ENCODE peak calls at places on chromosome 4, in nine cellular contexts. One of them, this sample, is unnamed.

GRCh38 chr4:174873931-174874330 is 44.2 kb upstream of the ADAM29 start:
- DNase-seq in upper lobe of right lung: no peak
- DNase-seq in heart left ventricle: no peak
- DNase-seq in IMR-90: no peak
- DNase-seq in lung: no peak
- DNase-seq in cardiac muscle cell: no peak
- DNase-seq in RWPE1: no peak
- DNase-seq in iPS DF 6.9: peak
- DNase-seq in brain microvascular endothelial cell: peak
- DNase-seq in this sample: no peak

GRCh38 chr4:113256946-113257345 is 207.5 kb downstream of the ANK2 start:
- DNase-seq in upper lobe of right lung: no peak
- DNase-seq in iPS DF 6.9: no peak
- DNase-seq in heart left ventricle: no peak
- DNase-seq in lung: no peak
- DNase-seq in brain microvascular endothelial cell: no peak
- DNase-seq in cardiac muscle cell: peak
- DNase-seq in IMR-90: peak
- DNase-seq in RWPE1: peak
- DNase-seq in this sample: no peak

GRCh38 chr4:156109943-156110925 is 156.6 kb upstream of the CTSO start:
- DNase-seq in RWPE1: peak
- DNase-seq in iPS DF 6.9: no peak
- DNase-seq in cardiac muscle cell: peak
- DNase-seq in upper lobe of right lung: no peak
- DNase-seq in lung: no peak
- DNase-seq in brain microvascular endothelial cell: no peak
- DNase-seq in IMR-90: peak
- DNase-seq in heart left ventricle: peak
- DNase-seq in this sample: no peak

GRCh38 chr4:128364565-128364964 is 77.0 kb upstream of the PGRMC2 start:
- DNase-seq in brain microvascular endothelial cell: no peak
- DNase-seq in cardiac muscle cell: no peak
- DNase-seq in heart left ventricle: no peak
- DNase-seq in RWPE1: no peak
- DNase-seq in upper lobe of right lung: no peak
- DNase-seq in IMR-90: peak
- DNase-seq in iPS DF 6.9: no peak
- DNase-seq in lung: no peak
- DNase-seq in this sample: no peak

GRCh38 chr4:138275216-138275615 is 33.1 kb upstream of the SLC7A11 start:
- DNase-seq in heart left ventricle: no peak
- DNase-seq in IMR-90: no peak
- DNase-seq in iPS DF 6.9: no peak
- DNase-seq in cardiac muscle cell: no peak
- DNase-seq in upper lobe of right lung: no peak
- DNase-seq in lung: no peak
- DNase-seq in brain microvascular endothelial cell: no peak
- DNase-seq in RWPE1: no peak
- DNase-seq in this sample: no peak

GRCh38 chr4:40525811-40526598 is 103.7 kb downstream of the RBM47 start:
- DNase-seq in upper lobe of right lung: no peak
- DNase-seq in heart left ventricle: peak
- DNase-seq in cardiac muscle cell: peak
- DNase-seq in lung: peak
- DNase-seq in RWPE1: peak
- DNase-seq in IMR-90: peak
- DNase-seq in brain microvascular endothelial cell: peak
- DNase-seq in iPS DF 6.9: no peak
- DNase-seq in this sample: no peak

GRCh38 chr4:182192511-182193181 is 50.6 kb upstream of the TENM3 start:
- DNase-seq in cardiac muscle cell: peak
- DNase-seq in upper lobe of right lung: no peak
- DNase-seq in heart left ventricle: no peak
- DNase-seq in IMR-90: peak
- DNase-seq in iPS DF 6.9: no peak
- DNase-seq in brain microvascular endothelial cell: no peak
- DNase-seq in lung: no peak
- DNase-seq in RWPE1: peak
- DNase-seq in this sample: no peak

GRCh38 chr4:173167793-173168395 is 717 bp upstream of the GALNT7 start:
- DNase-seq in IMR-90: peak
- DNase-seq in lung: peak
- DNase-seq in heart left ventricle: no peak
- DNase-seq in RWPE1: peak
- DNase-seq in iPS DF 6.9: no peak
- DNase-seq in upper lobe of right lung: peak
- DNase-seq in brain microvascular endothelial cell: no peak
- DNase-seq in cardiac muscle cell: peak
- DNase-seq in this sample: no peak

GRCh38 chr4:61275214-61275613 is 75.1 kb downstream of the ADGRL3 start:
- DNase-seq in upper lobe of right lung: no peak
- DNase-seq in iPS DF 6.9: no peak
- DNase-seq in IMR-90: no peak
- DNase-seq in brain microvascular endothelial cell: peak
- DNase-seq in heart left ventricle: no peak
- DNase-seq in RWPE1: no peak
- DNase-seq in cardiac muscle cell: no peak
- DNase-seq in lung: no peak
- DNase-seq in this sample: no peak

GRCh38 chr4:1402021-1402515 is 4.2 kb downstream of the NKX1-1 start:
- DNase-seq in IMR-90: no peak
- DNase-seq in lung: no peak
- DNase-seq in heart left ventricle: no peak
- DNase-seq in brain microvascular endothelial cell: no peak
- DNase-seq in iPS DF 6.9: no peak
- DNase-seq in RWPE1: no peak
- DNase-seq in cardiac muscle cell: no peak
- DNase-seq in upper lobe of right lung: peak
- DNase-seq in this sample: no peak

GRCh38 chr4:26753642-26754041 is 107.0 kb upstream of the STIM2 start:
- DNase-seq in brain microvascular endothelial cell: peak
- DNase-seq in iPS DF 6.9: no peak
- DNase-seq in IMR-90: peak
- DNase-seq in upper lobe of right lung: no peak
- DNase-seq in RWPE1: no peak
- DNase-seq in heart left ventricle: peak
- DNase-seq in lung: peak
- DNase-seq in cardiac muscle cell: peak
- DNase-seq in this sample: no peak
- H3K27ac ChIP-seq in brain microvascular endothelial cell: no peak
- H3K27ac ChIP-seq in iPS DF 6.9: no peak
- H3K27ac ChIP-seq in IMR-90: no peak
- H3K27ac ChIP-seq in upper lobe of right lung: no peak
- H3K27ac ChIP-seq in RWPE1: no peak
- H3K27ac ChIP-seq in heart left ventricle: peak
- H3K27ac ChIP-seq in lung: no peak
- H3K27ac ChIP-seq in cardiac muscle cell: no peak
- H3K27ac ChIP-seq in this sample: no peak

GRCh38 chr4:37893164-37893563 is 2.3 kb downstream of the TBC1D1 start:
- DNase-seq in iPS DF 6.9: no peak
- DNase-seq in upper lobe of right lung: no peak
- DNase-seq in heart left ventricle: no peak
- DNase-seq in IMR-90: no peak
- DNase-seq in brain microvascular endothelial cell: no peak
- DNase-seq in cardiac muscle cell: no peak
- DNase-seq in lung: no peak
- DNase-seq in RWPE1: no peak
- DNase-seq in this sample: no peak
- H3K27ac ChIP-seq in iPS DF 6.9: no peak
- H3K27ac ChIP-seq in upper lobe of right lung: no peak
- H3K27ac ChIP-seq in heart left ventricle: no peak
- H3K27ac ChIP-seq in IMR-90: no peak
- H3K27ac ChIP-seq in brain microvascular endothelial cell: no peak
- H3K27ac ChIP-seq in cardiac muscle cell: no peak
- H3K27ac ChIP-seq in lung: no peak
- H3K27ac ChIP-seq in RWPE1: no peak
- H3K27ac ChIP-seq in this sample: peak

DNA sequence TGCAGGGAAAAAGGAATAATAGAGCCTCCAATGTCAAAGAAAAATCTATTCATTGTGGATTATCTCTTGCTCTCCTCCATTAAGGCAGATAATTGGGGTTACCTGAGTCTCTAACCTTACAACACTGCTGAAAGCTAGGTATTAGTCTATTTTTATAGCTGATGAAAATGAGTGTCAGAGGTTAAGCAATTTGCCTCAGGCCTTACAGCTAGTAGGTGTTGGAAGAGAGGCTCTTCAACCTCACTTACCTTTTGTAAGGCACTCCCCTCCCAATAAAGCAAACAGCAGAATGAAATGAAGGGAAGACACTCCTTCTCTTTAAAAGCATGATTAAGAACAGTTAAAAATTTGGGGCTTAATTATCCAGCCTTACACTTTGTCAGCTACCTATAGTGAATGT is 45.3 kb upstream of the GAB1 start:
- DNase-seq in cardiac muscle cell: no peak
- DNase-seq in RWPE1: peak
- DNase-seq in heart left ventricle: no peak
- DNase-seq in brain microvascular endothelial cell: no peak
- DNase-seq in IMR-90: no peak
- DNase-seq in upper lobe of right lung: no peak
- DNase-seq in iPS DF 6.9: no peak
- DNase-seq in lung: no peak
- DNase-seq in this sample: no peak
- H3K27ac ChIP-seq in cardiac muscle cell: no peak
- H3K27ac ChIP-seq in RWPE1: no peak
- H3K27ac ChIP-seq in heart left ventricle: no peak
- H3K27ac ChIP-seq in brain microvascular endothelial cell: no peak
- H3K27ac ChIP-seq in IMR-90: no peak
- H3K27ac ChIP-seq in upper lobe of right lung: no peak
- H3K27ac ChIP-seq in iPS DF 6.9: no peak
- H3K27ac ChIP-seq in lung: no peak
- H3K27ac ChIP-seq in this sample: no peak

GRCh38 chr4:186701788-186702187 is 21.9 kb downstream of the FAT1 start:
- DNase-seq in RWPE1: no peak
- DNase-seq in upper lobe of right lung: no peak
- DNase-seq in heart left ventricle: no peak
- DNase-seq in iPS DF 6.9: no peak
- DNase-seq in IMR-90: no peak
- DNase-seq in cardiac muscle cell: no peak
- DNase-seq in brain microvascular endothelial cell: no peak
- DNase-seq in lung: no peak
- DNase-seq in this sample: no peak
- H3K27ac ChIP-seq in RWPE1: peak
- H3K27ac ChIP-seq in upper lobe of right lung: peak
- H3K27ac ChIP-seq in heart left ventricle: peak
- H3K27ac ChIP-seq in iPS DF 6.9: no peak
- H3K27ac ChIP-seq in IMR-90: no peak
- H3K27ac ChIP-seq in cardiac muscle cell: peak
- H3K27ac ChIP-seq in brain microvascular endothelial cell: no peak
- H3K27ac ChIP-seq in lung: no peak
- H3K27ac ChIP-seq in this sample: no peak

GRCh38 chr4:3826247-3827172 is 60.3 kb downstream of the ADRA2C start:
- DNase-seq in brain microvascular endothelial cell: no peak
- DNase-seq in upper lobe of right lung: no peak
- DNase-seq in lung: no peak
- DNase-seq in RWPE1: no peak
- DNase-seq in iPS DF 6.9: no peak
- DNase-seq in cardiac muscle cell: no peak
- DNase-seq in IMR-90: no peak
- DNase-seq in heart left ventricle: no peak
- DNase-seq in this sample: no peak

GRCh38 chr4:3829211-3829953 is 63.2 kb downstream of the ADRA2C start:
- DNase-seq in IMR-90: no peak
- DNase-seq in lung: no peak
- DNase-seq in heart left ventricle: no peak
- DNase-seq in cardiac muscle cell: no peak
- DNase-seq in upper lobe of right lung: no peak
- DNase-seq in iPS DF 6.9: no peak
- DNase-seq in brain microvascular endothelial cell: no peak
- DNase-seq in RWPE1: no peak
- DNase-seq in this sample: no peak

GRCh38 chr4:3828546-3828945 is 62.4 kb downstream of the ADRA2C start:
- DNase-seq in upper lobe of right lung: no peak
- DNase-seq in iPS DF 6.9: no peak
- DNase-seq in RWPE1: no peak
- DNase-seq in brain microvascular endothelial cell: no peak
- DNase-seq in heart left ventricle: no peak
- DNase-seq in IMR-90: no peak
- DNase-seq in lung: no peak
- DNase-seq in cardiac muscle cell: no peak
- DNase-seq in this sample: no peak

GRCh38 chr4:3829954-3830773 is 64.0 kb downstream of the ADRA2C start:
- DNase-seq in RWPE1: no peak
- DNase-seq in upper lobe of right lung: no peak
- DNase-seq in heart left ventricle: no peak
- DNase-seq in brain microvascular endothelial cell: no peak
- DNase-seq in iPS DF 6.9: no peak
- DNase-seq in IMR-90: no peak
- DNase-seq in lung: no peak
- DNase-seq in cardiac muscle cell: no peak
- DNase-seq in this sample: no peak

DNA sequence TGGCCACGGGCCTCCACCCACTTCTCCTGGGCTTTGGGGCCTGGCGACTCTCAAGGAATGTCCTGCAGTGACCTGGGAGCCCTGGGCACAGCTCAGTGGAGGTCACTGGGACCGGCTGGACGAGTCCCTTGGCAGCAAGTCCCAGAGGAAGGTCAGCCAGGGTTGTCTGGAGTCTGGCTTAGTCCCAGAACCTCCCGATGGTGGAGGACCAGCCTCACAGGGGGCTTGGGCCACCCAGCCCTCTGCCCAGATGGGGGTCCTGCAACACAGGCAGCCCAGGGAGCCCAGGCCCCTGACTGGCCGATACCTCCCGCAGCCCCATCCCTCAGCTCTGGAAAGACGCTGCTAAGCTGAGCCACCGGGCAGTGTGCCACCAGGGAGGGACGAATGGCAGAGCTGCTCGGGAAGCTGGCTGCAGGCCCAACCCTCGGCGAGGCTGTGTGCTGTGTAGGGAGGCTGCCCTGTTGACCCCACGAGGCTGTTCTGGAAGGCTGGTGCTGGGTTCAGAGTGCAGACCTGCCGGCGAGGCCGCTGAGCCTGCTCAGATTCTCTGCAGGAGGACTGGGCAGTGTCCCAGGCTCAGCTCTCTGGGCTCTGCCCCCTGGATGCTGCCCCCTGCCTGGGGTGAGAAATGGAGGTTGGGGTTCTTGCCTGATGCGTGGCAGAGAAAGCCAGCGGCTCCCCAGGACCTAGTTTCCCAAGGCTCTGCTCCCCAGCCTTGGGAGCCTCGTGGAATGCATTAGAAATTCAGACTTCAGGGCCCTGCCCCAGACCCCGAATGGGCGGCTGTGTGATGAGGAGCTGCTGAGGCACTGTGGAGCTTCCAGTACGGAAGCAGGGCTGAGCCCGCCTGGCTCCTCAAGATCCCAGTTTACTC is 61.7 kb downstream of the ADRA2C start:
- DNase-seq in lung: peak
- DNase-seq in IMR-90: peak
- DNase-seq in heart left ventricle: peak
- DNase-seq in RWPE1: peak
- DNase-seq in cardiac muscle cell: peak
- DNase-seq in brain microvascular endothelial cell: no peak
- DNase-seq in iPS DF 6.9: no peak
- DNase-seq in upper lobe of right lung: peak
- DNase-seq in this sample: peak
- H3K27ac ChIP-seq in lung: no peak
- H3K27ac ChIP-seq in IMR-90: no peak
- H3K27ac ChIP-seq in heart left ventricle: peak
- H3K27ac ChIP-seq in RWPE1: no peak
- H3K27ac ChIP-seq in cardiac muscle cell: no peak
- H3K27ac ChIP-seq in brain microvascular endothelial cell: no peak
- H3K27ac ChIP-seq in iPS DF 6.9: no peak
- H3K27ac ChIP-seq in upper lobe of right lung: no peak
- H3K27ac ChIP-seq in this sample: no peak

GRCh38 chr4:22471999-22472434 is 43.8 kb downstream of the ADGRA3 start:
- DNase-seq in brain microvascular endothelial cell: no peak
- DNase-seq in upper lobe of right lung: no peak
- DNase-seq in IMR-90: peak
- DNase-seq in lung: no peak
- DNase-seq in iPS DF 6.9: no peak
- DNase-seq in RWPE1: peak
- DNase-seq in cardiac muscle cell: no peak
- DNase-seq in heart left ventricle: no peak
- DNase-seq in this sample: no peak
- H3K27ac ChIP-seq in brain microvascular endothelial cell: no peak
- H3K27ac ChIP-seq in upper lobe of right lung: no peak
- H3K27ac ChIP-seq in IMR-90: no peak
- H3K27ac ChIP-seq in lung: no peak
- H3K27ac ChIP-seq in iPS DF 6.9: no peak
- H3K27ac ChIP-seq in RWPE1: no peak
- H3K27ac ChIP-seq in cardiac muscle cell: peak
- H3K27ac ChIP-seq in heart left ventricle: peak
- H3K27ac ChIP-seq in this sample: no peak